ENCODE peak calls at places on chromosome 1, in four cellular contexts. One of them, this sample, is unnamed.

GRCh38 chr1:86137458-86137857 is 19.1 kb downstream of the COL24A1 start:
- DNase-seq in NCI-H1436: no peak
- DNase-seq in SK-MEL-5: no peak
- DNase-seq in pulmonary artery endothelial cell: no peak
- DNase-seq in this sample: no peak

GRCh38 chr1:92877792-92878191 is 46.0 kb downstream of the RPL5 start:
- DNase-seq in NCI-H1436: peak
- DNase-seq in SK-MEL-5: peak
- DNase-seq in pulmonary artery endothelial cell: no peak
- DNase-seq in this sample: no peak

GRCh38 chr1:36366091-36366661 is 19.5 kb downstream of the STK40 start:
- DNase-seq in NCI-H1436: no peak
- DNase-seq in SK-MEL-5: no peak
- DNase-seq in pulmonary artery endothelial cell: no peak
- DNase-seq in this sample: no peak

GRCh38 chr1:207084701-207085180 is 3.9 kb upstream of the C4BPB start:
- DNase-seq in NCI-H1436: peak
- DNase-seq in SK-MEL-5: peak
- DNase-seq in pulmonary artery endothelial cell: peak
- DNase-seq in this sample: peak

GRCh38 chr1:2229032-2229920 is 1.2 kb downstream of the SKI start:
- DNase-seq in NCI-H1436: peak
- DNase-seq in SK-MEL-5: peak
- DNase-seq in pulmonary artery endothelial cell: no peak
- DNase-seq in this sample: peak

GRCh38 chr1:117852846-117853555 is 76.4 kb downstream of the GDAP2 start:
- DNase-seq in NCI-H1436: no peak
- DNase-seq in SK-MEL-5: no peak
- DNase-seq in pulmonary artery endothelial cell: no peak
- DNase-seq in this sample: no peak

GRCh38 chr1:36463404-36463772 is 796 bp downstream of the MRPS15 start:
- DNase-seq in NCI-H1436: no peak
- DNase-seq in SK-MEL-5: no peak
- DNase-seq in pulmonary artery endothelial cell: no peak
- DNase-seq in this sample: no peak

GRCh38 chr1:220363196-220363831 is 91.1 kb upstream of the RAB3GAP2 start:
- DNase-seq in NCI-H1436: no peak
- DNase-seq in SK-MEL-5: no peak
- DNase-seq in pulmonary artery endothelial cell: no peak
- DNase-seq in this sample: no peak

GRCh38 chr1:35574655-35575400 is 1.7 kb downstream of the TFAP2E start:
- DNase-seq in NCI-H1436: no peak
- DNase-seq in SK-MEL-5: no peak
- DNase-seq in pulmonary artery endothelial cell: no peak
- DNase-seq in this sample: no peak

GRCh38 chr1:246794261-246795093 is 70.3 kb downstream of the SCCPDH start:
- DNase-seq in NCI-H1436: no peak
- DNase-seq in SK-MEL-5: no peak
- DNase-seq in pulmonary artery endothelial cell: no peak
- DNase-seq in this sample: no peak

GRCh38 chr1:153506831-153507413 is 28.9 kb downstream of the S100A6 start:
- DNase-seq in NCI-H1436: no peak
- DNase-seq in SK-MEL-5: no peak
- DNase-seq in pulmonary artery endothelial cell: no peak
- DNase-seq in this sample: no peak

GRCh38 chr1:238950786-238951185 is 435.6 kb upstream of the CHRM3 start:
- DNase-seq in NCI-H1436: no peak
- DNase-seq in SK-MEL-5: no peak
- DNase-seq in pulmonary artery endothelial cell: no peak
- DNase-seq in this sample: no peak

GRCh38 chr1:58447891-58448290 is 98.6 kb downstream of the OMA1 start:
- DNase-seq in NCI-H1436: no peak
- DNase-seq in SK-MEL-5: no peak
- DNase-seq in pulmonary artery endothelial cell: no peak
- DNase-seq in this sample: no peak